ENCODE peak calls at places on chromosomes 6 and 20, in seven cellular contexts. G is prostate gland, F is suprapubic skin, A is HCT116, Q is endothelial cell of umbilical vein, Y is sigmoid colon, I is K562. E is an unnamed sample.

GRCh38 chr6:155224031-155224451 is 39.8 kb upstream of the CLDN20 start:
- DNase-seq in G (no peak), F (no peak), A (peak; percentile 73), Q (peak; percentile 90), Y (no peak), I (no peak), E (no peak)

GRCh38 chr20:58174708-58175287 is 53.7 kb downstream of the ANKRD60 start:
- DNase-seq in G (no peak), F (no peak), A (no peak), Q (no peak), Y (peak; percentile 87), I (no peak), E (peak; percentile 13)

GRCh38 chr6:87904041-87904440 is 143.6 kb upstream of the SPACA1 start:
- DNase-seq in G (no peak), F (no peak), A (no peak), Q (no peak), Y (no peak), I (no peak), E (no peak)

GRCh38 chr6:36618366-36619355 is 24.5 kb downstream of the SRSF3 start:
- DNase-seq in G (no peak), F (peak; percentile 26), A (no peak), Q (no peak), Y (peak; percentile 34), I (no peak), E (peak; percentile 6)

GRCh38 chr6:80174931-80175572 is 68.6 kb downstream of the BCKDHB start:
- DNase-seq in G (no peak), F (no peak), A (no peak), Q (no peak), Y (no peak), I (no peak), E (no peak)

GRCh38 chr20:47278907-47279348 is 77.6 kb downstream of the ZMYND8 start:
- DNase-seq in G (no peak), F (no peak), A (peak; percentile 68), Q (peak; percentile 70), Y (peak; percentile 57), I (peak; percentile 57), E (no peak)

GRCh38 chr6:148807784-148808183 is 61.0 kb downstream of the UST start:
- DNase-seq in G (no peak), F (no peak), A (no peak), Q (no peak), Y (no peak), I (no peak), E (no peak)

GRCh38 chr20:19920388-19921138 is 96.6 kb upstream of the NAA20 start:
- DNase-seq in G (no peak), F (no peak), A (no peak), Q (no peak), Y (no peak), I (no peak), E (no peak)

GRCh38 chr20:59242714-59243626 is 57.4 kb upstream of the EDN3 start:
- DNase-seq in G (no peak), F (no peak), A (no peak), Q (no peak), Y (no peak), I (no peak), E (no peak)

GRCh38 chr6:157273756-157274088 is 49.6 kb downstream of the TMEM242 start:
- DNase-seq in G (no peak), F (no peak), A (peak; percentile 31), Q (no peak), Y (no peak), I (peak; percentile 89), E (peak; percentile 62)

GRCh38 chr6:35485402-35485877 is 11.4 kb downstream of the TEAD3 start:
- DNase-seq in G (no peak), F (no peak), A (no peak), Q (no peak), Y (peak; percentile 76), I (peak; percentile 74), E (peak; percentile 77)

GRCh38 chr20:37615507-37616425 is 78.1 kb upstream of the CTNNBL1 start:
- DNase-seq in G (peak; percentile 21), F (no peak), A (peak; percentile 46), Q (peak; percentile 33), Y (no peak), I (peak; percentile 69), E (peak; percentile 44)

GRCh38 chr6:155085582-155086253 is 90.6 kb downstream of the TIAM2 start:
- DNase-seq in G (no peak), F (no peak), A (peak; percentile 36), Q (no peak), Y (no peak), I (no peak), E (no peak)

GRCh38 chr6:40779399-40779798 is 192.2 kb upstream of the LRFN2 start:
- DNase-seq in G (no peak), F (no peak), A (peak; percentile 34), Q (peak; percentile 46), Y (no peak), I (no peak), E (no peak)

GRCh38 chr6:28597217-28597835 is 71.6 kb downstream of the GPX5 start:
- DNase-seq in G (no peak), F (no peak), A (peak; percentile 83), Q (peak; percentile 48), Y (no peak), I (no peak), E (no peak)

GRCh38 chr6:93779086-93779858 is 359.9 kb upstream of the EPHA7 start:
- DNase-seq in G (no peak), F (no peak), A (no peak), Q (peak; percentile 31), Y (no peak), I (no peak), E (no peak)

GRCh38 chr6:106772270-106773142 is 143.1 kb downstream of the QRSL1 start:
- DNase-seq in G (no peak), F (no peak), A (no peak), Q (no peak), Y (no peak), I (no peak), E (no peak)

GRCh38 chr6:89997456-89998445 is 103.5 kb downstream of the GJA10 start:
- DNase-seq in G (peak; percentile 23), F (no peak), A (no peak), Q (no peak), Y (no peak), I (no peak), E (peak; percentile 18)
- TF ChIP-seq POLR2AphosphoS5 in G (peak; percentile 39), F (no peak), A (no peak), Q (no peak), Y (no peak), I (no peak), E (no peak)

GRCh38 chr6:6407061-6407723 is 86.7 kb upstream of the F13A1 start:
- DNase-seq in G (no peak), F (no peak), A (no peak), Q (no peak), Y (no peak), I (no peak), E (no peak)
- TF ChIP-seq POLR2A in G (no peak), F (no peak), A (no peak), Q (no peak), Y (no peak), I (no peak), E (no peak)

GRCh38 chr6:2688416-2689064 is 62.2 kb downstream of the MYLK4 start:
- DNase-seq in G (no peak), F (no peak), A (no peak), Q (peak; percentile 24), Y (no peak), I (no peak), E (no peak)

GRCh38 chr6:2684766-2685754 is 65.7 kb downstream of the MYLK4 start:
- DNase-seq in G (no peak), F (no peak), A (no peak), Q (no peak), Y (no peak), I (no peak), E (no peak)

GRCh38 chr6:2693191-2693590 is 57.5 kb downstream of the MYLK4 start:
- DNase-seq in G (no peak), F (no peak), A (no peak), Q (no peak), Y (no peak), I (no peak), E (no peak)

GRCh38 chr6:2684059-2684749 is 66.5 kb downstream of the MYLK4 start:
- DNase-seq in G (no peak), F (no peak), A (peak; percentile 86), Q (peak; percentile 6), Y (no peak), I (no peak), E (no peak)

GRCh38 chr6:2687456-2687855 is 63.3 kb downstream of the MYLK4 start:
- DNase-seq in G (no peak), F (no peak), A (no peak), Q (no peak), Y (no peak), I (no peak), E (no peak)
- TF ChIP-seq CTCF in G (no peak), F (no peak), A (no peak), Q (no peak), Y (no peak), I (no peak), E (no peak)

DNA sequence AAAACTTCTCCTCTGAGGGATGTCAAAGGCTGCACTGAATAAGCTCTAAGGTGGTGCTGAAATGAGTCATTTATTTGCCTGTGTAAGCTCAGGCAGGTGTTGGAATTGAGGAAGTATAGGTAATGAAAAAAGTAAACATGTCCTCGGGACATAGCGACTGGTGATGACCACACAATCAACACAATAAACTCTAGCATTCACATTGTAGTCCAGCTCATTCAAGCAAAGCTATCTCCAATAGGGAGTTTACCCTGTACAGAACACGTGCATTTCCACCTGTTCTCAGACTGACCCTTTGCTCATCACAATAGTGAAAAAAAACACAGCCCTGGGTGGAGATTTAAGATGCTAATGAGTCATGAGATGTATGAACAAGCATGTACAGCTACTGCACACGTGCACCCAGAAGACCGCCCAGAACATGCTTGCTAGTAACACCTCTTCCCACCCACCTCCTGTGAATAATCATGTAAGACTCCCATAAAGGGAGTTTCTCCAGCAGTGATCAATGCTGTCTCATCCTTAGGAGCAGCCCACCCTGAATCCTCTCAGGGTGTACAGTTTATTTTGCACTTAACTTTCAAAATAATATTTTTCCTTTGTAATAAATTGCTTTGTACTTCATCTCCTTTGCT is 33.0 kb upstream of the POU5F1 start:
- DNase-seq in G (peak; percentile 57), F (no peak), A (peak; percentile 74), Q (no peak), Y (no peak), I (no peak), E (peak; percentile 55)
- TF ChIP-seq POLR2AphosphoS5 in G (peak; percentile 94), F (no peak), A (peak; percentile 45), Q (no peak), Y (no peak), I (no peak), E (peak; percentile 80)

GRCh38 chr20:844473-845225 is 11.1 kb downstream of the FAM110A start:
- DNase-seq in G (peak; percentile 96), F (peak; percentile 92), A (peak; percentile 56), Q (peak; percentile 88), Y (peak; percentile 95), I (peak; percentile 96), E (peak; percentile 94)
- TF ChIP-seq POLR2A in G (no peak), F (no peak), A (no peak), Q (no peak), Y (no peak), I (no peak), E (no peak)

E was measured in transverse colon.